ENCODE peak calls at places on chromosomes 3 and 15, in nine cellular contexts. One of them, this sample, is unnamed.

GRCh38 chr3:112734171-112734570 is 93.2 kb upstream of the CCDC80 start:
- DNase-seq in colonic mucosa: no peak
- DNase-seq in right lobe of liver: no peak
- DNase-seq in fibroblast of lung: no peak
- DNase-seq in endothelial cell: no peak
- DNase-seq in glutamatergic neuron: no peak
- DNase-seq in AG09319: no peak
- DNase-seq in BJ: no peak
- DNase-seq in H9: no peak
- DNase-seq in this sample: no peak

GRCh38 chr3:59654120-59654952 is 604.5 kb upstream of the CFAP20DC start:
- DNase-seq in endothelial cell: no peak
- DNase-seq in BJ: no peak
- DNase-seq in AG09319: no peak
- DNase-seq in right lobe of liver: no peak
- DNase-seq in fibroblast of lung: peak
- DNase-seq in H9: no peak
- DNase-seq in colonic mucosa: no peak
- DNase-seq in glutamatergic neuron: no peak
- DNase-seq in this sample: no peak

GRCh38 chr3:47348411-47349154 is 32.2 kb upstream of the PTPN23 start:
- DNase-seq in BJ: no peak
- DNase-seq in colonic mucosa: no peak
- DNase-seq in fibroblast of lung: no peak
- DNase-seq in endothelial cell: no peak
- DNase-seq in glutamatergic neuron: no peak
- DNase-seq in H9: no peak
- DNase-seq in right lobe of liver: no peak
- DNase-seq in AG09319: no peak
- DNase-seq in this sample: no peak

GRCh38 chr3:128475355-128475754 is 8.7 kb upstream of the DNAJB8 start:
- DNase-seq in right lobe of liver: no peak
- DNase-seq in BJ: no peak
- DNase-seq in glutamatergic neuron: no peak
- DNase-seq in fibroblast of lung: no peak
- DNase-seq in H9: no peak
- DNase-seq in AG09319: no peak
- DNase-seq in colonic mucosa: no peak
- DNase-seq in endothelial cell: no peak
- DNase-seq in this sample: no peak

GRCh38 chr3:87498358-87499080 is 222.1 kb upstream of the POU1F1 start:
- DNase-seq in BJ: no peak
- DNase-seq in endothelial cell: no peak
- DNase-seq in glutamatergic neuron: no peak
- DNase-seq in H9: no peak
- DNase-seq in right lobe of liver: no peak
- DNase-seq in fibroblast of lung: no peak
- DNase-seq in colonic mucosa: no peak
- DNase-seq in AG09319: no peak
- DNase-seq in this sample: no peak

GRCh38 chr3:58055309-58055708 is 47.1 kb downstream of the FLNB start:
- DNase-seq in BJ: no peak
- DNase-seq in fibroblast of lung: no peak
- DNase-seq in H9: no peak
- DNase-seq in colonic mucosa: no peak
- DNase-seq in AG09319: no peak
- DNase-seq in endothelial cell: no peak
- DNase-seq in right lobe of liver: no peak
- DNase-seq in glutamatergic neuron: no peak
- DNase-seq in this sample: no peak

GRCh38 chr3:116276637-116277036 is 168.7 kb downstream of the LSAMP start:
- DNase-seq in right lobe of liver: no peak
- DNase-seq in H9: no peak
- DNase-seq in BJ: no peak
- DNase-seq in endothelial cell: no peak
- DNase-seq in glutamatergic neuron: no peak
- DNase-seq in fibroblast of lung: no peak
- DNase-seq in AG09319: no peak
- DNase-seq in colonic mucosa: no peak
- DNase-seq in this sample: no peak

GRCh38 chr3:123723527-123724168 is 138.8 kb upstream of the HACD2 start:
- DNase-seq in fibroblast of lung: peak
- DNase-seq in H9: peak
- DNase-seq in BJ: no peak
- DNase-seq in endothelial cell: peak
- DNase-seq in colonic mucosa: peak
- DNase-seq in right lobe of liver: no peak
- DNase-seq in glutamatergic neuron: peak
- DNase-seq in AG09319: no peak
- DNase-seq in this sample: no peak

GRCh38 chr3:143697975-143698374 is 150.3 kb downstream of the SLC9A9 start:
- DNase-seq in BJ: no peak
- DNase-seq in AG09319: no peak
- DNase-seq in fibroblast of lung: no peak
- DNase-seq in colonic mucosa: no peak
- DNase-seq in endothelial cell: no peak
- DNase-seq in right lobe of liver: no peak
- DNase-seq in glutamatergic neuron: no peak
- DNase-seq in H9: no peak
- DNase-seq in this sample: no peak

GRCh38 chr3:22319446-22319845 is 568.4 kb upstream of the ZNF385D start:
- DNase-seq in H9: no peak
- DNase-seq in endothelial cell: no peak
- DNase-seq in colonic mucosa: no peak
- DNase-seq in AG09319: no peak
- DNase-seq in fibroblast of lung: no peak
- DNase-seq in right lobe of liver: no peak
- DNase-seq in BJ: no peak
- DNase-seq in glutamatergic neuron: no peak
- DNase-seq in this sample: no peak

GRCh38 chr15:38283010-38283409 is 30.4 kb downstream of the SPRED1 start:
- DNase-seq in fibroblast of lung: no peak
- DNase-seq in BJ: no peak
- DNase-seq in right lobe of liver: no peak
- DNase-seq in AG09319: no peak
- DNase-seq in endothelial cell: no peak
- DNase-seq in colonic mucosa: no peak
- DNase-seq in glutamatergic neuron: no peak
- DNase-seq in H9: no peak
- DNase-seq in this sample: no peak

GRCh38 chr3:88032245-88032644 is 26.6 kb downstream of the CGGBP1 start:
- DNase-seq in fibroblast of lung: peak
- DNase-seq in glutamatergic neuron: no peak
- DNase-seq in H9: no peak
- DNase-seq in AG09319: no peak
- DNase-seq in right lobe of liver: no peak
- DNase-seq in colonic mucosa: no peak
- DNase-seq in endothelial cell: no peak
- DNase-seq in BJ: no peak
- DNase-seq in this sample: no peak

GRCh38 chr3:161372321-161373260 is 1.3 kb upstream of the SPTSSB start:
- DNase-seq in fibroblast of lung: peak
- DNase-seq in colonic mucosa: peak
- DNase-seq in right lobe of liver: peak
- DNase-seq in BJ: no peak
- DNase-seq in H9: peak
- DNase-seq in endothelial cell: peak
- DNase-seq in AG09319: no peak
- DNase-seq in glutamatergic neuron: peak
- DNase-seq in this sample: no peak

GRCh38 chr3:169699536-169700050 is 36.1 kb upstream of the MECOM start:
- DNase-seq in fibroblast of lung: peak
- DNase-seq in right lobe of liver: no peak
- DNase-seq in endothelial cell: no peak
- DNase-seq in AG09319: no peak
- DNase-seq in BJ: no peak
- DNase-seq in H9: no peak
- DNase-seq in colonic mucosa: no peak
- DNase-seq in glutamatergic neuron: no peak
- DNase-seq in this sample: no peak

GRCh38 chr3:165505657-165506056 is 309.5 kb upstream of the SLITRK3 start:
- DNase-seq in BJ: no peak
- DNase-seq in AG09319: no peak
- DNase-seq in glutamatergic neuron: no peak
- DNase-seq in colonic mucosa: peak
- DNase-seq in right lobe of liver: no peak
- DNase-seq in endothelial cell: no peak
- DNase-seq in fibroblast of lung: no peak
- DNase-seq in H9: no peak
- DNase-seq in this sample: no peak

GRCh38 chr3:72446406-72447058 is 401.7 kb downstream of the SHQ1 start:
- DNase-seq in endothelial cell: no peak
- DNase-seq in glutamatergic neuron: no peak
- DNase-seq in colonic mucosa: no peak
- DNase-seq in H9: peak
- DNase-seq in AG09319: no peak
- DNase-seq in BJ: no peak
- DNase-seq in right lobe of liver: no peak
- DNase-seq in fibroblast of lung: peak
- DNase-seq in this sample: no peak

GRCh38 chr3:70049761-70050160 is 50.2 kb downstream of the SAMMSON start:
- DNase-seq in endothelial cell: no peak
- DNase-seq in colonic mucosa: no peak
- DNase-seq in BJ: no peak
- DNase-seq in fibroblast of lung: peak
- DNase-seq in AG09319: no peak
- DNase-seq in H9: no peak
- DNase-seq in right lobe of liver: no peak
- DNase-seq in glutamatergic neuron: no peak
- DNase-seq in this sample: no peak

GRCh38 chr3:128076465-128076782 is 24.2 kb downstream of the SEC61A1 start:
- DNase-seq in fibroblast of lung: no peak
- DNase-seq in AG09319: no peak
- DNase-seq in H9: no peak
- DNase-seq in right lobe of liver: no peak
- DNase-seq in BJ: no peak
- DNase-seq in colonic mucosa: no peak
- DNase-seq in glutamatergic neuron: no peak
- DNase-seq in endothelial cell: no peak
- DNase-seq in this sample: no peak

GRCh38 chr3:64361962-64362735 is 136.9 kb upstream of the PRICKLE2 start:
- DNase-seq in colonic mucosa: no peak
- DNase-seq in right lobe of liver: no peak
- DNase-seq in endothelial cell: no peak
- DNase-seq in fibroblast of lung: no peak
- DNase-seq in AG09319: no peak
- DNase-seq in H9: no peak
- DNase-seq in BJ: no peak
- DNase-seq in glutamatergic neuron: no peak
- DNase-seq in this sample: no peak

GRCh38 chr3:23830869-23831484 is 25.2 kb downstream of the UBE2E1 start:
- DNase-seq in AG09319: no peak
- DNase-seq in colonic mucosa: no peak
- DNase-seq in glutamatergic neuron: no peak
- DNase-seq in fibroblast of lung: no peak
- DNase-seq in BJ: no peak
- DNase-seq in right lobe of liver: no peak
- DNase-seq in H9: no peak
- DNase-seq in endothelial cell: no peak
- DNase-seq in this sample: no peak

GRCh38 chr15:55768670-55769185 is 25.8 kb upstream of the PRTG start:
- DNase-seq in H9: no peak
- DNase-seq in colonic mucosa: no peak
- DNase-seq in glutamatergic neuron: no peak
- DNase-seq in AG09319: no peak
- DNase-seq in endothelial cell: no peak
- DNase-seq in fibroblast of lung: no peak
- DNase-seq in BJ: no peak
- DNase-seq in right lobe of liver: no peak
- DNase-seq in this sample: no peak
- TF ChIP-seq CTCF in H9: no peak
- TF ChIP-seq CTCF in colonic mucosa: no peak
- TF ChIP-seq CTCF in glutamatergic neuron: no peak
- TF ChIP-seq CTCF in AG09319: no peak
- TF ChIP-seq CTCF in endothelial cell: no peak
- TF ChIP-seq CTCF in fibroblast of lung: no peak
- TF ChIP-seq CTCF in BJ: no peak
- TF ChIP-seq CTCF in right lobe of liver: no peak
- TF ChIP-seq CTCF in this sample: no peak

GRCh38 chr15:87681054-87681453 is 575.5 kb downstream of the NTRK3 start:
- DNase-seq in fibroblast of lung: no peak
- DNase-seq in H9: no peak
- DNase-seq in colonic mucosa: no peak
- DNase-seq in endothelial cell: no peak
- DNase-seq in BJ: no peak
- DNase-seq in AG09319: no peak
- DNase-seq in right lobe of liver: no peak
- DNase-seq in glutamatergic neuron: no peak
- DNase-seq in this sample: no peak
- TF ChIP-seq CTCF in fibroblast of lung: no peak
- TF ChIP-seq CTCF in H9: no peak
- TF ChIP-seq CTCF in colonic mucosa: no peak
- TF ChIP-seq CTCF in endothelial cell: no peak
- TF ChIP-seq CTCF in BJ: no peak
- TF ChIP-seq CTCF in AG09319: no peak
- TF ChIP-seq CTCF in right lobe of liver: no peak
- TF ChIP-seq CTCF in glutamatergic neuron: no peak
- TF ChIP-seq CTCF in this sample: no peak

DNA sequence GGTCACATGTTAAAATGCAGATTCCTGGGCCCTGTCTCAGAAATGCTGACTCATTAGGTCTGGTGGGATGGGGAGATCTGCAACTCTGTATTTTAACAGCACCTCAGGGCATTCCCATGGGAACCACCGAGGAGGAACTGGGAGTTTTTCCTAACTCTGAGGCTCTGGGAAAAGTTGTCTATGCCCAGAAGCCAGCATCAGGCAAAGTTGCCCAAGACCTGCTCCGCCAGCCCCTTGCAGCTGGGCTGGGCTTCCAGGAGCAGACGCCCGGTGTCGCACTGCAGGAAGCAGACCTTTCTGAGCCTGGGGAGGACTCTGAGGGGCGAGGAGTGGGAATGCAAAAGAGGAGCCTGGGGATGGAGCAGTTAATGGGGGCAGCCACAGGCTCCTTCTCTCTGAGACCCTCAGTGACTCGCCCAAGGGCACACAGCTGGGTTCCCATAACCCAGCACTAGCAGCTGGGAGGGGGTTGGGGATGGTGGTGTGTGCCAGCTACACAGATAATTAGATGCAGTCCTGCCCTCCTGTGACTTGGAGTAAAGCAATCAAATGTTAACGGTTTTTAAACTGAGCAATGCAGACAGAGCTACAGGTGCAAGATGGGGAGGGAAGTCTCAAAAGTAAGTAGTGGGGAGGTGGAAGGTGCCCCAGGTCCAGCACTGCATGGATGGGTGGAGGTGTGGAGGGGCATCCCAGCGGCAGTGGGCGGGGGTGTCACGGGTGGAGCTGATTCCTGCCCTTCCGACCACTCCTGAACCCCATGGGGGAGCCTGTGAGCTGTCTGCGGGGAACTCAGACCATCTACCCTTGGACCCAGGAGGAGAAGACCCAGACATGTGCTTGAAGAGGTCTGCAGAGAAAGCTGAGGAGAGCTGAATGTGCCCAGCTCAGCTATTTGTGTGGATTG is 100.4 kb downstream of the LSM3 start:
- DNase-seq in AG09319: no peak
- DNase-seq in H9: peak
- DNase-seq in right lobe of liver: no peak
- DNase-seq in glutamatergic neuron: no peak
- DNase-seq in colonic mucosa: no peak
- DNase-seq in BJ: no peak
- DNase-seq in fibroblast of lung: no peak
- DNase-seq in endothelial cell: no peak
- DNase-seq in this sample: no peak
- TF ChIP-seq CTCF in AG09319: no peak
- TF ChIP-seq CTCF in H9: peak
- TF ChIP-seq CTCF in right lobe of liver: no peak
- TF ChIP-seq CTCF in glutamatergic neuron: no peak
- TF ChIP-seq CTCF in colonic mucosa: no peak
- TF ChIP-seq CTCF in BJ: no peak
- TF ChIP-seq CTCF in fibroblast of lung: no peak
- TF ChIP-seq CTCF in endothelial cell: no peak
- TF ChIP-seq CTCF in this sample: no peak

GRCh38 chr3:19065027-19065426 is 83.3 kb upstream of the KCNH8 start:
- DNase-seq in endothelial cell: no peak
- DNase-seq in BJ: no peak
- DNase-seq in AG09319: no peak
- DNase-seq in H9: no peak
- DNase-seq in fibroblast of lung: no peak
- DNase-seq in colonic mucosa: no peak
- DNase-seq in right lobe of liver: no peak
- DNase-seq in glutamatergic neuron: no peak
- DNase-seq in this sample: no peak
- TF ChIP-seq CTCF in endothelial cell: no peak
- TF ChIP-seq CTCF in BJ: no peak
- TF ChIP-seq CTCF in AG09319: no peak
- TF ChIP-seq CTCF in H9: peak
- TF ChIP-seq CTCF in fibroblast of lung: no peak
- TF ChIP-seq CTCF in colonic mucosa: peak
- TF ChIP-seq CTCF in right lobe of liver: peak
- TF ChIP-seq CTCF in glutamatergic neuron: no peak
- TF ChIP-seq CTCF in this sample: peak